ENCODE peak calls at places on chromosomes 2 and 18, in five cellular contexts. G is astrocyte of the cerebellum; A is hepatocyte; Y is stimulated activated naive CD8-positive, alpha-beta T cell treated with anti-CD3 and anti-CD28 coated beads, Interleukin-15, amount 100 ng/mL, for 72 hours; J is nephron progenitor cell. L is an unnamed sample.

GRCh38 chr18:58175122-58175687 is 131.2 kb downstream of the NEDD4L start:
- DNase-seq in G (no peak), A (no peak), Y (no peak), J (no peak), L (no peak)

GRCh38 chr2:235085476-235085875 is 133.7 kb downstream of the SH3BP4 start:
- DNase-seq in G (no peak), A (no peak), Y (no peak), J (no peak), L (no peak)

GRCh38 chr2:214104219-214104618 is 306.6 kb upstream of the VWC2L start:
- DNase-seq in G (no peak), A (no peak), Y (no peak), J (no peak), L (no peak)

GRCh38 chr18:36186461-36187137 is 698 bp upstream of the MOCOS start:
- DNase-seq in G (no peak), A (peak; percentile 43), Y (peak; percentile 15), J (peak; percentile 22), L (no peak)

GRCh38 chr2:11123856-11124759 is 31.2 kb upstream of the SLC66A3 start:
- DNase-seq in G (no peak), A (peak; percentile 84), Y (peak; percentile 67), J (peak; percentile 86), L (no peak)

GRCh38 chr18:55097406-55098170 is 138.3 kb upstream of the CCDC68 start:
- DNase-seq in G (no peak), A (peak; percentile 62), Y (no peak), J (peak; percentile 53), L (no peak)

GRCh38 chr18:48402953-48403352 is 6.2 kb downstream of the ZBTB7C start:
- DNase-seq in G (no peak), A (no peak), Y (no peak), J (no peak), L (no peak)

GRCh38 chr2:101831351-101831865 is 133.9 kb downstream of the MAP4K4 start:
- DNase-seq in G (peak; percentile 66), A (peak; percentile 85), Y (peak; percentile 66), J (peak; percentile 54), L (peak; percentile 75)

GRCh38 chr2:167914969-167915368 is 332.4 kb downstream of the STK39 start:
- DNase-seq in G (no peak), A (no peak), Y (no peak), J (no peak), L (no peak)

GRCh38 chr18:27184115-27185024 is 738 bp downstream of the CHST9 start:
- DNase-seq in G (no peak), A (peak; percentile 9), Y (no peak), J (peak; percentile 18), L (no peak)

GRCh38 chr2:240196716-240197438 is 56.4 kb upstream of the OTOS start:
- DNase-seq in G (no peak), A (no peak), Y (no peak), J (no peak), L (peak; percentile 4)

GRCh38 chr2:176852667-176853066 is 359.9 kb upstream of the HNRNPA3 start:
- DNase-seq in G (no peak), A (no peak), Y (peak; percentile 43), J (no peak), L (no peak)

GRCh38 chr2:191514613-191515012 is 163.3 kb upstream of the NABP1 start:
- DNase-seq in G (no peak), A (no peak), Y (no peak), J (no peak), L (no peak)

GRCh38 chr2:23312996-23313606 is 71.9 kb upstream of the KLHL29 start:
- DNase-seq in G (no peak), A (peak; percentile 22), Y (peak; percentile 42), J (peak; percentile 80), L (no peak)

GRCh38 chr2:1606421-1607235 is 137.7 kb downstream of the PXDN start:
- DNase-seq in G (no peak), A (no peak), Y (no peak), J (no peak), L (no peak)

GRCh38 chr2:210046851-210047486 is 44.5 kb downstream of the RPE start:
- DNase-seq in G (no peak), A (no peak), Y (no peak), J (no peak), L (no peak)

GRCh38 chr2:148565272-148565894 is 79.2 kb upstream of the EPC2 start:
- DNase-seq in G (no peak), A (no peak), Y (no peak), J (no peak), L (no peak)

GRCh38 chr2:241563571-241563980 is 5.0 kb downstream of the BOK start:
- DNase-seq in G (no peak), A (no peak), Y (no peak), J (no peak), L (no peak)

GRCh38 chr2:169806586-169806985 is 7.9 kb downstream of the SSB start:
- DNase-seq in G (no peak), A (no peak), Y (no peak), J (no peak), L (no peak)